ENCODE peak calls at places on chromosomes 4 and X, in five cellular contexts. U is type B pancreatic cell, K is CD14-positive monocyte, Z is iPS-NIHi11, O is fibroblast of the conjunctiva. C is an unnamed sample.

GRCh38 chr4:1463088-1463926 is 57.1 kb upstream of the NKX1-1 start:
- DNase-seq in Z (peak; percentile 35), K (peak; percentile 7), U (peak; percentile 67), O (no peak), C (peak; percentile 82)

GRCh38 chr4:183971938-183972490 is 66.9 kb downstream of the STOX2 start:
- DNase-seq in U (no peak), O (no peak), Z (no peak), K (no peak), C (no peak)

GRCh38 chr4:76147454-76148141 is 599 bp downstream of the NUP54 start:
- DNase-seq in O (peak; percentile 72), U (peak; percentile 78), K (peak; percentile 46), Z (peak; percentile 94), C (peak; percentile 89)

GRCh38 chr4:87009095-87009648 is 74.4 kb downstream of the AFF1 start:
- DNase-seq in K (peak; percentile 58), O (no peak), Z (no peak), U (no peak), C (no peak)

GRCh38 chrX:21666679-21667078 is 8.5 kb upstream of the KLHL34 start:
- DNase-seq in U (no peak), K (no peak), O (no peak), Z (no peak), C (no peak)

GRCh38 chr4:52869196-52869595 is 7.1 kb downstream of the RASL11B start:
- DNase-seq in U (no peak), O (peak; percentile 66), Z (no peak), K (no peak), C (no peak)

GRCh38 chr4:145481164-145481941 is at the start of gene SMAD1:
- DNase-seq in U (peak; percentile 87), Z (peak; percentile 82), O (peak; percentile 68), K (peak; percentile 47), C (peak; percentile 94)

GRCh38 chrX:50988649-50989048 is 78.1 kb downstream of the BMP15 start:
- DNase-seq in O (peak; percentile 14), U (no peak), Z (peak; percentile 12), K (no peak), C (no peak)

GRCh38 chrX:150763810-150764209 is 70.6 kb downstream of the MTMR1 start:
- DNase-seq in U (no peak), O (no peak), K (no peak), Z (peak; percentile 27), C (no peak)

GRCh38 chr4:172982151-172982590 is 186.4 kb upstream of the GALNT7 start:
- DNase-seq in Z (peak; percentile 26), U (no peak), O (peak; percentile 81), K (no peak), C (no peak)

GRCh38 chrX:74232859-74233258 is 71.1 kb upstream of the ZCCHC13 start:
- DNase-seq in O (no peak), K (no peak), U (no peak), Z (peak; percentile 7), C (no peak)

GRCh38 chrX:101395789-101396188 is 5.0 kb downstream of the RPL36A start:
- DNase-seq in O (no peak), K (no peak), Z (no peak), U (no peak), C (no peak)

GRCh38 chrX:149221246-149221645 is 283.9 kb downstream of the IDS start:
- DNase-seq in U (no peak), Z (no peak), K (no peak), O (no peak), C (no peak)

GRCh38 chr4:52374847-52375246 is 284.3 kb downstream of the USP46 start:
- DNase-seq in Z (no peak), K (no peak), U (no peak), O (no peak), C (no peak)

GRCh38 chr4:28948501-28948900 is 1771.7 kb upstream of the PCDH7 start:
- DNase-seq in O (no peak), K (no peak), Z (no peak), U (no peak), C (no peak)

GRCh38 chr4:163591614-163592020 is 97.1 kb downstream of the TMA16 start:
- DNase-seq in K (no peak), Z (no peak), O (no peak), U (no peak), C (no peak)

GRCh38 chrX:69795702-69796101 is 179.8 kb downstream of the EDA start:
- DNase-seq in U (no peak), Z (no peak), O (no peak), K (no peak), C (no peak)

GRCh38 chr4:16582526-16582925 is 315.9 kb downstream of the LDB2 start:
- DNase-seq in K (no peak), U (no peak), Z (peak; percentile 46), O (no peak), C (no peak)

GRCh38 chr4:111398906-111399330 is 746.3 kb upstream of the FAM241A start:
- DNase-seq in Z (no peak), K (no peak), U (no peak), O (peak; percentile 59), C (no peak)

GRCh38 chrX:132171478-132171877 is 43.7 kb upstream of the FRMD7 start:
- DNase-seq in Z (no peak), K (no peak), O (no peak), U (no peak), C (no peak)

GRCh38 chr4:76435689-76436176 is 704 bp downstream of the SHROOM3 start:
- DNase-seq in O (no peak), U (no peak), Z (no peak), K (no peak), C (no peak)

GRCh38 chr4:173333658-173334084 is 487 bp downstream of the HMGB2 start:
- DNase-seq in U (peak; percentile 70), Z (peak; percentile 54), K (peak; percentile 52), O (no peak), C (peak; percentile 89)

GRCh38 chrX:50183891-50184290 is 16.9 kb downstream of the AKAP4 start:
- DNase-seq in K (no peak), O (no peak), U (no peak), Z (no peak), C (no peak)

GRCh38 chr4:3613980-3614730 is 81.9 kb upstream of the LRPAP1 start:
- DNase-seq in Z (peak; percentile 65), U (peak; percentile 70), O (no peak), K (no peak), C (no peak)

GRCh38 chr4:72933029-72933428 is 136.5 kb downstream of the COX18 start:
- DNase-seq in U (no peak), O (no peak), Z (no peak), K (no peak), C (no peak)

GRCh38 chr4:182294436-182294835 is 51.2 kb downstream of the TENM3 start:
- DNase-seq in K (no peak), O (no peak), U (no peak), Z (no peak), C (no peak)

GRCh38 chrX:83529950-83530349 is 21.9 kb downstream of the POU3F4 start:
- DNase-seq in O (no peak), Z (no peak), U (no peak), K (no peak), C (no peak)

GRCh38 chr4:28277931-28278330 is 1417.3 kb downstream of the STIM2 start:
- DNase-seq in O (no peak), K (no peak), Z (no peak), U (no peak), C (no peak)